ENCODE peak calls at places on chromosomes 5 and 9, in nine cellular contexts. O, Y, P, S, L, T, A, Z and D are unnamed samples.
A peak's percentile ranks its signal among the peaks of the same experiment; 100 is the strongest.

GRCh38 chr5:139845846-139846681 is 50.5 kb downstream of the PSD2 start:
- DNase-seq in L (no peak), S (no peak), Z (peak; percentile 32), O (no peak), Y (no peak), A (no peak), P (no peak), T (no peak), D (no peak)

GRCh38 chr5:40446910-40447309 is 232.8 kb upstream of the PTGER4 start:
- DNase-seq in O (peak; percentile 96), A (no peak), T (peak; percentile 81), Y (no peak), L (no peak), P (no peak), Z (peak; percentile 77), S (no peak), D (no peak)

GRCh38 chr5:13865317-13865716 is 79.2 kb downstream of the DNAH5 start:
- DNase-seq in P (no peak), L (no peak), Y (no peak), O (no peak), S (no peak), T (no peak), A (no peak), Z (no peak), D (no peak)

GRCh38 chr9:81032030-81032572 is 657.2 kb downstream of the TLE1 start:
- DNase-seq in S (no peak), A (no peak), L (peak; percentile 79), P (no peak), T (peak; percentile 84), Y (no peak), Z (peak; percentile 37), O (peak; percentile 57), D (peak; percentile 1)

GRCh38 chr9:70013598-70014196 is 30.0 kb upstream of the MAMDC2 start:
- DNase-seq in O (peak; percentile 26), A (peak; percentile 52), L (no peak), S (no peak), P (no peak), Y (peak; percentile 8), Z (peak; percentile 31), T (peak; percentile 63), D (no peak)

GRCh38 chr9:26326473-26327044 is 566.0 kb downstream of the CAAP1 start:
- DNase-seq in Y (peak; percentile 78), T (peak; percentile 72), O (peak; percentile 79), L (peak; percentile 49), Z (peak; percentile 72), A (peak; percentile 44), S (peak; percentile 15), P (peak; percentile 71), D (peak; percentile 52)

GRCh38 chr5:13322769-13323168 is 621.7 kb downstream of the DNAH5 start:
- DNase-seq in P (no peak), Y (no peak), S (no peak), A (no peak), O (no peak), T (no peak), Z (no peak), L (no peak), D (no peak)

GRCh38 chr9:120974921-120975320 is 48.3 kb upstream of the TRAF1 start:
- DNase-seq in L (peak; percentile 48), O (peak; percentile 50), S (no peak), T (no peak), P (no peak), A (no peak), Y (no peak), Z (no peak), D (peak; percentile 27)

GRCh38 chr5:17146280-17146841 is 71.1 kb upstream of the BASP1 start:
- DNase-seq in S (no peak), Z (no peak), P (no peak), A (no peak), O (no peak), T (no peak), L (no peak), Y (peak; percentile 21), D (no peak)

GRCh38 chr5:38265546-38266179 is 7.3 kb downstream of the EGFLAM start:
- DNase-seq in Z (peak; percentile 82), A (peak; percentile 67), Y (peak; percentile 88), T (peak; percentile 63), L (peak; percentile 36), P (peak; percentile 86), O (peak; percentile 86), S (peak; percentile 19), D (peak; percentile 50)

GRCh38 chr9:35051069-35051967 is 21.1 kb downstream of the VCP start:
- DNase-seq in A (peak; percentile 67), T (peak; percentile 69), Y (peak; percentile 87), S (peak; percentile 27), P (peak; percentile 60), L (peak; percentile 41), Z (peak; percentile 53), O (peak; percentile 61), D (peak; percentile 53)

GRCh38 chr5:112186401-112186990 is 232.6 kb downstream of the EPB41L4A start:
- DNase-seq in T (peak; percentile 68), A (peak; percentile 44), Z (peak; percentile 68), S (peak; percentile 53), O (peak; percentile 66), P (peak; percentile 55), L (peak; percentile 59), Y (peak; percentile 70), D (peak; percentile 57)

GRCh38 chr9:117777823-117778222 is 73.6 kb downstream of the TLR4 start:
- DNase-seq in Y (no peak), S (no peak), L (peak; percentile 58), T (no peak), O (no peak), P (no peak), A (no peak), Z (no peak), D (no peak)

GRCh38 chr9:127135056-127135745 is 12.8 kb upstream of the ANGPTL2 start:
- DNase-seq in L (no peak), Z (no peak), O (no peak), S (no peak), A (no peak), Y (no peak), T (no peak), P (no peak), D (no peak)

GRCh38 chr5:73747696-73748380 is 121.8 kb downstream of the ARHGEF28 start:
- DNase-seq in Y (no peak), L (no peak), P (no peak), A (no peak), T (no peak), O (no peak), Z (no peak), S (no peak), D (no peak)

GRCh38 chr5:61659221-61659696 is 327.2 kb downstream of the ZSWIM6 start:
- DNase-seq in T (no peak), S (no peak), Z (peak; percentile 65), O (no peak), A (no peak), P (peak; percentile 60), L (no peak), Y (peak; percentile 89), D (no peak)

GRCh38 chr9:124863371-124863831 is 1.5 kb downstream of the ARPC5L start:
- DNase-seq in Z (no peak), Y (no peak), T (no peak), L (no peak), O (peak; percentile 38), A (no peak), S (no peak), P (no peak), D (no peak)
- TF ChIP-seq EZH2phosphoT487 in Z (no peak), Y (no peak), T (no peak), L (no peak), O (no peak), A (no peak), S (no peak), P (no peak), D (no peak)

GRCh38 chr5:5181650-5182324 is 41.7 kb downstream of the ADAMTS16 start:
- DNase-seq in P (peak; percentile 64), T (no peak), S (no peak), Z (no peak), A (no peak), O (no peak), L (no peak), Y (peak; percentile 57), D (no peak)

GRCh38 chr5:5179597-5179996 is 39.5 kb downstream of the ADAMTS16 start:
- DNase-seq in L (no peak), Z (no peak), A (no peak), Y (peak; percentile 94), S (no peak), P (peak; percentile 45), O (no peak), T (no peak), D (no peak)

GRCh38 chr5:5179079-5179478 is 38.9 kb downstream of the ADAMTS16 start:
- DNase-seq in O (peak; percentile 15), Z (no peak), P (no peak), Y (peak; percentile 68), L (no peak), T (no peak), S (no peak), A (no peak), D (no peak)

GRCh38 chr5:5178580-5178979 is 38.5 kb downstream of the ADAMTS16 start:
- DNase-seq in T (no peak), O (no peak), P (no peak), A (no peak), Z (no peak), S (no peak), L (no peak), Y (no peak), D (no peak)

DNA sequence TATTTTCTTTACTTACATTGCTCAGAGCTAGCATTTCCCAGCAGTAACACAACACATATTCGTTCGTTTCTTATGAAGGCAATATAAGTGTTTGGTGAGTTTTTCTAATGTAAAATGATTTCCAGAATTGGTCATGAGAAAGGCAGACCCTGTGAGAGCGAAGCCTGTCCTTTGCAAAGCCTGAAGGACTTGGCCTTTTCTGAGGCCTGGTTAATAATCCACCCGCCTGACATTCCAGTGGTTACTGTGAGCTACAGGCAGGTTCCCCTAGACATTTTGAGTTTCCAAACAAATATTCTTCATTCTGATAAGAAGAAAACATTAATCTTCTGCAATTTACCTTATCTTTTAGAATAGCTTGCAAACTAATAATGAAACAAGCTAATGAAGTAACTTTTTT is 38.0 kb downstream of the ADAMTS16 start:
- DNase-seq in A (no peak), T (no peak), O (no peak), S (no peak), Y (no peak), L (no peak), P (no peak), Z (peak; percentile 30), D (no peak)
- H3K27ac ChIP-seq in A (no peak overlapping the region), T (no peak overlapping the region), O (no peak overlapping the region), S (no peak overlapping the region), Y (peak overlapping the region; percentile 96), L (no peak overlapping the region), P (no peak overlapping the region), Z (no peak overlapping the region), D (no peak overlapping the region)

GRCh38 chr5:93532370-93532769 is 48.6 kb downstream of the NR2F1-AS1 start:
- DNase-seq in A (no peak), Y (peak; percentile 3), L (no peak), T (peak; percentile 92), O (peak; percentile 27), S (no peak), P (peak; percentile 9), Z (peak; percentile 30), D (no peak)
- TF ChIP-seq EZH2phosphoT487 in A (no peak), Y (no peak), L (no peak), T (peak; percentile 51), O (no peak), S (no peak), P (no peak), Z (no peak), D (no peak)

DNA sequence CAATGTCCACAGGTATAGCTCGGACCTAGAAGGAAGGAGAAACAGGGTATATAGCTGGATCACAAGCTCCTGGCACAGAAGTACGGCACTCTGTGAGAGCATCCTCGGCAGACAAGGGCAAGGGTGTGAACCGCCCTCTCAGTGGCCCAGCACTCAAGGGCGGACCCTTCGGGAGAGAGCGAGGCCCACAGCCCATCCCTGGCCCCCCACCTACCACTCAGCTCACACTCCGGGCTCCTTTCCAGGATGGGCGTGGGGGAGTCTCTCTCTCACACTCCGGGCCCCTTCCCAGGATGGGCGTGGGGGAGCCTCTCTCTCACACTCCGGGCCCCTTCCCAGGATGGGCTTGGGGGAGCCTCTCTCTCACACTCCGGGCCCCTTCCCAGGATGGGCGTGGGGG is 12.9 kb upstream of the MRNIP start:
- DNase-seq in T (no peak), A (peak; percentile 14), O (no peak), L (no peak), Z (no peak), Y (no peak), S (no peak), P (no peak), D (no peak)
- H3K27ac ChIP-seq in T (no peak overlapping the region), A (no peak overlapping the region), O (no peak overlapping the region), L (no peak overlapping the region), Z (no peak overlapping the region), Y (no peak overlapping the region), S (no peak overlapping the region), P (no peak overlapping the region), D (no peak overlapping the region)